ENCODE peak calls at places on chromosomes 6 and 20, in ten cellular contexts. Z, E, X, C, J, K, R, G, W and H are unnamed samples.
A peak's percentile ranks its signal among the peaks of the same experiment; 100 is the strongest.

GRCh38 chr20:31841928-31842327 is 3.5 kb downstream of the FOXS1 start:
- DNase-seq in Z (no peak), E (no peak), X (no peak), C (peak; percentile 43), J (no peak), K (no peak), R (no peak), G (no peak), W (no peak), H (no peak)

GRCh38 chr20:805713-806112 is 27.8 kb upstream of the FAM110A start:
- DNase-seq in Z (no peak), E (no peak), X (no peak), C (no peak), J (no peak), K (no peak), R (peak; percentile 43), G (no peak), W (no peak), H (no peak)

GRCh38 chr6:47752801-47753200 is 29.0 kb upstream of the OPN5 start:
- DNase-seq in Z (no peak), E (no peak), X (no peak), C (no peak), J (no peak), K (no peak), R (no peak), G (no peak), W (no peak), H (no peak)

GRCh38 chr6:29845405-29846006 is 17.9 kb downstream of the HLA-G start:
- DNase-seq in Z (no peak), E (no peak), X (no peak), C (no peak), J (no peak), K (no peak), R (no peak), G (peak; percentile 57), W (no peak), H (no peak)

GRCh38 chr6:5851261-5851757 is 155.4 kb downstream of the NRN1 start:
- DNase-seq in Z (peak; percentile 52), E (peak; percentile 72), X (no peak), C (no peak), J (peak; percentile 77), K (peak; percentile 89), R (no peak), G (peak; percentile 75), W (peak; percentile 66), H (no peak)

GRCh38 chr20:21767739-21768223 is 62.3 kb downstream of the PAX1 start:
- DNase-seq in Z (no peak), E (peak; percentile 56), X (no peak), C (no peak), J (no peak), K (peak; percentile 86), R (peak; percentile 51), G (no peak), W (no peak), H (no peak)

GRCh38 chr20:35699914-35700624 is 864 bp downstream of the ROMO1 start:
- DNase-seq in Z (no peak), E (no peak), X (no peak), C (no peak), J (no peak), K (no peak), R (no peak), G (no peak), W (no peak), H (no peak)

GRCh38 chr6:16398587-16398986 is 160.2 kb downstream of the GMPR start:
- DNase-seq in Z (no peak), E (no peak), X (peak; percentile 18), C (no peak), J (no peak), K (no peak), R (no peak), G (no peak), W (no peak), H (no peak)

GRCh38 chr6:137303436-137303835 is 84.3 kb upstream of the IFNGR1 start:
- DNase-seq in Z (no peak), E (no peak), X (no peak), C (no peak), J (no peak), K (no peak), R (no peak), G (no peak), W (no peak), H (no peak)

GRCh38 chr6:13696226-13696625 is 15.4 kb downstream of the RANBP9 start:
- DNase-seq in Z (no peak), E (no peak), X (no peak), C (no peak), J (no peak), K (no peak), R (no peak), G (no peak), W (no peak), H (no peak)

GRCh38 chr6:21229061-21229460 is 364.5 kb upstream of the SOX4 start:
- DNase-seq in Z (no peak), E (no peak), X (no peak), C (no peak), J (no peak), K (no peak), R (peak; percentile 8), G (no peak), W (no peak), H (no peak)

GRCh38 chr20:63940071-63940471 is 16.1 kb downstream of the UCKL1 start:
- DNase-seq in Z (no peak), E (no peak), X (no peak), C (no peak), J (no peak), K (no peak), R (no peak), G (no peak), W (no peak), H (no peak)

GRCh38 chr6:52392944-52393343 is 27.2 kb upstream of the EFHC1 start:
- DNase-seq in Z (no peak), E (no peak), X (no peak), C (no peak), J (no peak), K (no peak), R (no peak), G (no peak), W (no peak), H (no peak)

GRCh38 chr6:7742214-7742613 is 16.3 kb downstream of the BMP6 start:
- DNase-seq in Z (no peak), E (no peak), X (no peak), C (no peak), J (no peak), K (no peak), R (no peak), G (no peak), W (no peak), H (no peak)

GRCh38 chr6:113855500-113856010 is 1.6 kb upstream of the MARCKS start:
- DNase-seq in Z (no peak), E (peak; percentile 45), X (no peak), C (peak; percentile 36), J (peak; percentile 31), K (peak; percentile 75), R (no peak), G (no peak), W (no peak), H (no peak)

GRCh38 chr6:126091507-126091906 is 105.2 kb downstream of the TRMT11 start:
- DNase-seq in Z (no peak), E (peak; percentile 10), X (no peak), C (no peak), J (no peak), K (peak; percentile 46), R (peak; percentile 44), G (no peak), W (no peak), H (peak; percentile 60)

GRCh38 chr6:131379951-131380350 is 193.1 kb upstream of the ARG1 start:
- DNase-seq in Z (no peak), E (no peak), X (peak; percentile 57), C (no peak), J (no peak), K (no peak), R (no peak), G (no peak), W (no peak), H (no peak)

GRCh38 chr20:47950557-47951283 is 165.4 kb upstream of the SULF2 start:
- DNase-seq in Z (no peak), E (no peak), X (no peak), C (no peak), J (no peak), K (no peak), R (no peak), G (no peak), W (no peak), H (no peak)

GRCh38 chr6:22788038-22788437 is 218.7 kb downstream of the HDGFL1 start:
- DNase-seq in Z (no peak), E (no peak), X (no peak), C (no peak), J (no peak), K (no peak), R (no peak), G (no peak), W (no peak), H (no peak)

GRCh38 chr6:157240059-157240959 is 83.0 kb downstream of the TMEM242 start:
- DNase-seq in Z (no peak), E (no peak), X (no peak), C (peak; percentile 94), J (no peak), K (no peak), R (no peak), G (no peak), W (no peak), H (peak; percentile 95)

GRCh38 chr20:21364413-21364812 is 32.9 kb downstream of the NKX2-4 start:
- DNase-seq in Z (no peak), E (no peak), X (no peak), C (no peak), J (no peak), K (no peak), R (no peak), G (no peak), W (no peak), H (no peak)

GRCh38 chr20:17107127-17107526 is 119.7 kb upstream of the PCSK2 start:
- DNase-seq in Z (no peak), E (no peak), X (no peak), C (no peak), J (no peak), K (no peak), R (no peak), G (no peak), W (no peak), H (no peak)

GRCh38 chr20:34240698-34241615 is at the start of gene ASIP:
- DNase-seq in Z (no peak), E (no peak), X (no peak), C (no peak), J (no peak), K (no peak), R (no peak), G (no peak), W (no peak), H (no peak)

GRCh38 chr6:38676236-38676973 is 26.5 kb downstream of the GLO1 start:
- DNase-seq in Z (no peak), E (no peak), X (no peak), C (no peak), J (no peak), K (no peak), R (no peak), G (no peak), W (no peak), H (no peak)

GRCh38 chr20:10467985-10468845 is 33.1 kb downstream of the SLX4IP start:
- DNase-seq in Z (no peak), E (no peak), X (no peak), C (no peak), J (no peak), K (no peak), R (no peak), G (no peak), W (no peak), H (no peak)

GRCh38 chr20:50916257-50916656 is 15.0 kb downstream of the ADNP start:
- DNase-seq in Z (no peak), E (no peak), X (no peak), C (no peak), J (no peak), K (no peak), R (no peak), G (no peak), W (no peak), H (no peak)

GRCh38 chr6:130148181-130148580 is 74.6 kb downstream of the SAMD3 start:
- DNase-seq in Z (no peak), E (no peak), X (no peak), C (no peak), J (no peak), K (no peak), R (no peak), G (no peak), W (no peak), H (no peak)

GRCh38 chr6:100553243-100553642 is 88.5 kb upstream of the SIM1 start:
- DNase-seq in Z (no peak), E (no peak), X (no peak), C (no peak), J (no peak), K (no peak), R (no peak), G (no peak), W (no peak), H (no peak)